ENCODE peak calls at places on chromosomes 6 and 20, in ten cellular contexts. N is iPS DF 6.9; Q is GM23248; T is mammary epithelial cell; V is fibroblast of lung; F is cardiac muscle cell; O is psoas muscle; Y is CD4-positive, CD25-positive, alpha-beta regulatory T cell; U is neural progenitor cell; D is body of pancreas. B is an unnamed sample.

GRCh38 chr6:111605100-111605748 is 454 bp downstream of the TRAF3IP2 start:
- DNase-seq in N (no peak), Q (peak; percentile 91), T (peak; percentile 54), V (peak; percentile 84), F (peak; percentile 69), O (peak; percentile 92), Y (no peak), U (peak; percentile 72), D (peak; percentile 60), B (peak; percentile 62)

GRCh38 chr20:37547912-37548311 is 20.2 kb upstream of the BLCAP start:
- DNase-seq in N (no peak), Q (no peak), T (no peak), V (no peak), F (no peak), O (no peak), Y (no peak), U (no peak), D (no peak), B (no peak)

GRCh38 chr20:49985617-49986016 is 2.8 kb downstream of the SNAI1 start:
- DNase-seq in N (no peak), Q (no peak), T (no peak), V (no peak), F (no peak), O (no peak), Y (no peak), U (no peak), D (no peak), B (no peak)

GRCh38 chr20:47610247-47610944 is 108.7 kb downstream of the NCOA3 start:
- DNase-seq in N (no peak), Q (peak; percentile 94), T (peak; percentile 69), V (peak; percentile 93), F (no peak), O (no peak), Y (peak; percentile 35), U (no peak), D (peak; percentile 28), B (no peak)

GRCh38 chr6:149079911-149080501 is 237.5 kb upstream of the TAB2 start:
- DNase-seq in N (no peak), Q (peak; percentile 78), T (peak; percentile 72), V (peak; percentile 72), F (peak; percentile 51), O (peak; percentile 73), Y (no peak), U (no peak), D (peak; percentile 46), B (no peak)

GRCh38 chr6:88933521-88933920 is 29.9 kb downstream of the RNGTT start:
- DNase-seq in N (no peak), Q (no peak), T (no peak), V (no peak), F (no peak), O (no peak), Y (no peak), U (no peak), D (no peak), B (no peak)

GRCh38 chr6:35148167-35148741 is 7.1 kb upstream of the TCP11 start:
- DNase-seq in N (peak; percentile 81), Q (peak; percentile 43), T (peak; percentile 48), V (peak; percentile 73), F (peak; percentile 82), O (no peak), Y (no peak), U (peak; percentile 95), D (no peak), B (no peak)

GRCh38 chr6:20182926-20183521 is 29.2 kb downstream of the MBOAT1 start:
- DNase-seq in N (no peak), Q (peak; percentile 42), T (peak; percentile 83), V (peak; percentile 41), F (no peak), O (no peak), Y (no peak), U (no peak), D (peak; percentile 88), B (peak; percentile 33)

GRCh38 chr6:125913864-125914351 is 42.7 kb upstream of the HINT3 start:
- DNase-seq in N (no peak), Q (peak; percentile 98), T (peak; percentile 93), V (peak; percentile 95), F (no peak), O (no peak), Y (no peak), U (no peak), D (no peak), B (no peak)

DNA sequence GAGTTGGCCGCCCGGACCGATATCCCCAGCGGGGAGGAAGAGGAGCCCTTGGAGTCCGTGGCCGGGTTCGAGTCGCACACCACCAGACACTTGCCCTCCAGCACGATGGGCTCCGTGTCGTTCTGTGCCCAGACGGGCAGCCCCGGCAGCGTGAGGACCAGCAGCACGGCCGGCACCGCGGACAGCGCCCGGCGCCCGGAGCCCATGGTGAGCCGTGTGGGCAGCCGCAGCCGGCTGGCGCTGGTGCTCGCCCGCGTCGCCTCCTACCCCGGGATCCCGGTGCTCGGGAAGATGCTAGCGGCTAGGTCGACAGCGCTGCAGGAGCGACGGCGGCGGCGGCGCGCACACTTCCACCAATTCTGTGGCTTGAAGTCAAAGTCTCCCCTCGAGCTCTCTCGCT is 1.4 kb downstream of the CBLN4 start:
- DNase-seq in N (no peak), Q (peak; percentile 1), T (peak; percentile 8), V (peak; percentile 0), F (no peak), O (no peak), Y (no peak), U (peak; percentile 63), D (peak; percentile 40), B (peak; percentile 62)
- H3K27me3 ChIP-seq in N (peaks cover 11% of the 10 kb centered on the region), Q (peaks cover 4% of the 10 kb centered on the region), T (peaks cover 26% of the 10 kb centered on the region), V (no peaks in the 10 kb centered on the region), F (peaks cover 21% of the 10 kb centered on the region), O (peaks cover 32% of the 10 kb centered on the region), Y (no peaks in the 10 kb centered on the region), U (peaks cover 71% of the 10 kb centered on the region), D (peaks cover 26% of the 10 kb centered on the region), B (peaks cover 26% of the 10 kb centered on the region)

GRCh38 chr6:154767419-154767818 is 34.2 kb downstream of the SCAF8 start:
- DNase-seq in N (no peak), Q (no peak), T (no peak), V (no peak), F (no peak), O (no peak), Y (no peak), U (no peak), D (no peak), B (no peak)
- H3K27ac ChIP-seq in N (no peak overlapping the region), Q (no peak overlapping the region), T (no peak overlapping the region), V (no peak overlapping the region), F (no peak overlapping the region), O (peak overlapping the region; percentile 36), Y (no peak overlapping the region), U (no peak overlapping the region), D (no peak overlapping the region), B (no peak overlapping the region)

DNA sequence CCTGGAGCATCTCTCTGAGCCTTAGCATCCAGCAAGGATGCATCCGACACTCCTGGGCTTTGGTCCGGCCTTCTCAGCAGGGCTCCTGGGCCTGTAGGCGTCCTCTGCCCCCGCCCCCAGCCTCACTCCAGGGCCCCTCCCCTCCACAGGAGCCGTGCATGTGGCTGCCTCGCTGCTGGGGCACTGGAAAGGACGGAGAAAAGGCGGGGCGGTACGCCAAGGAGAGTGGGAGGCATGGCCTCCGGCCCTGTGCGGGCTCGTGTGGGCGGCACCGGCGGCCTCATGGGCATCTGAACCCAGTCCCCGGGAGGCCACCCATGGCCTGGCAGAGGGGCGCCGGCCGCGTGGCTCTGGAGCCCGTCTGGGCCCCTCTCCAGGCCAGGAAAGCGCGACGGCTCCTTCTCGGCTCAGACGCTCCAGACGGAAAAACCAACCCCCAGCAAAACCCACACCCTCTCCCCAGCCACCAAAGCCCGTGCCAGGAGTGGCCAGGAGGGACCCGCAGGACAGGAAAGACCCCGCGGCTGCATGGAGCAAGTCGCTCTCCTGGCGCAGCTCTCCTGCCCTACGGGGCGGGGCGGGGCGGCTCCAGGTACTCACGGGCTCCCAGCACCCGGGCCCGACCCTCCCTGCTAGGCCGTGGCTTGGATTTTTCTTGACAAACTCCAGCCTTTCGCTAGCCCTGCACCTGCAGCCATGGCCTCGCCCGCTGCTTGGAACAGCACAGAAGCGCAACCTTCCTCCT is 419.9 kb downstream of the QKI start:
- DNase-seq in N (no peak), Q (no peak), T (no peak), V (no peak), F (no peak), O (no peak), Y (no peak), U (no peak), D (no peak), B (no peak)
- H3K4me3 ChIP-seq in N (no peak overlapping the region), Q (no peak overlapping the region), T (no peak overlapping the region), V (no peak overlapping the region), F (no peak overlapping the region), O (no peak overlapping the region), Y (no peak overlapping the region), U (no peak overlapping the region), D (no peak overlapping the region), B (no peak overlapping the region)

DNA sequence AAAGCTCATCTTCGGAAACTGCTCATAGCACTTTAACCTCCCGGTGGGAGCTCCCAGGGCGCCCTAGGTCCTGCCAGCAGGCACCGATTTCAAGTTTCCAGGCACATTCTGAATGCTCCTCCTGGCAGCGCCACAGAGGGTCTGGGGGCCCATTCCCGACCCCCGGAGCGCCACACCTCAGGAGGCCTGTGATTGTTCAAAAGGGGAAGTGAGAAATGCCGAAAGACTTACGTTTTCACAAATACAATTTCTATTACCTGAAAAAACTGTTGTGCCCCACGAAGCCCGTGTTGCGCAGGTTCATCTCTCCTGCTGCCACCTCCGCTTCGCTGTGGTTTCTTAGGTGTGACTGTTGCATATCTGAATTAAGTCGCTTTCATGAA is 2.0 kb upstream of the MYT1 start:
- DNase-seq in N (no peak), Q (no peak), T (no peak), V (no peak), F (no peak), O (no peak), Y (no peak), U (no peak), D (no peak), B (no peak)
- H3K27me3 ChIP-seq in N (no peaks in the 10 kb centered on the region), Q (peaks cover 63% of the 10 kb centered on the region), T (peaks cover 23% of the 10 kb centered on the region), V (peaks cover 21% of the 10 kb centered on the region), F (peaks cover 58% of the 10 kb centered on the region), O (peaks cover 87% of the 10 kb centered on the region), Y (peaks cover 2% of the 10 kb centered on the region), U (peaks cover 49% of the 10 kb centered on the region), D (no peaks in the 10 kb centered on the region), B (no peaks in the 10 kb centered on the region)

DNA sequence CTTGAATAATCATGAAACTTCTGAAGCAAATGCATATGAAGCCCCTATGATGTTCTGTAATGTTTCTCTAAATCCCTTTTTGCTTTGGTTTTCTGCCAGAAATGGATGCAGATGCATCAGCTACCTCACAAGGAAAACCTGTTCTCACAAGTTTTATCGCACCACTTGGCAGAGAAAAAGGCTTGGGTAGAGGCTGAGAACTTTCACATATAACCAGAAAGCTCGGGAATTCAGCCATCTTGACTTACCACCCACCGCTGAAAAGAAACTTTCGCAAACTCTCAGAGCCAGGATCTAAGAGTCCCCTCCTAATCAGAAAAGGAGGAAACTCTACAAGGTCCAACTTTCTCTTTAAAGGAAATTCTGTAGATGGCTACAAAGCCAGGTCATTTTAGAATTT is 36.2 kb upstream of the ADTRP start:
- DNase-seq in N (no peak), Q (no peak), T (peak; percentile 60), V (no peak), F (no peak), O (no peak), Y (no peak), U (no peak), D (no peak), B (no peak)
- H3K27ac ChIP-seq in N (no peak overlapping the region), Q (peak overlapping the region; percentile 70), T (no peak overlapping the region), V (no peak overlapping the region), F (no peak overlapping the region), O (no peak overlapping the region), Y (no peak overlapping the region), U (no peak overlapping the region), D (no peak overlapping the region), B (no peak overlapping the region)

DNA sequence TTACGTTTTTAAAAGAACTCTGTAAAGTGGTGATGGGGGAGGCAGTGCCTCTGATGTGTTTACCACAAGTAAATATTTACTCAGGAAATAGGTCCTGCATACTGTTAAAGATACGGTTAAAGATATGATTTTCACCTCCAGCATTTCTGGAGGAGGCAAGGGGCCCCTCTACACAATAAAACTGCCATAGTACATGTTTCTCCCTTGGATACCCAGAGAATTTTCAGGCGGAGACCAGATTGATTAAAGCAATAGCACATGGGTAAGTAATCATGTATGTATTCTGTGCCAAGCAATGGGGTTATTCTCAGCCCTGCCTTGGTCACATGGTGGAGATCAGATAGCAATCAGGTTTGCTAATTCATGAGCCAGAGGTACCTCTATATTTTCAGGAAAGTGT is 9.6 kb downstream of the RIPOR2 start:
- DNase-seq in N (no peak), Q (no peak), T (no peak), V (no peak), F (no peak), O (no peak), Y (peak; percentile 40), U (no peak), D (no peak), B (no peak)
- H3K4me3 ChIP-seq in N (no peak overlapping the region), Q (no peak overlapping the region), T (no peak overlapping the region), V (no peak overlapping the region), F (no peak overlapping the region), O (no peak overlapping the region), Y (peak overlapping the region; percentile 91), U (no peak overlapping the region), D (no peak overlapping the region), B (no peak overlapping the region)